ENCODE peak calls at places on chromosomes 7 and 10, in four cellular contexts. One of them, this sample, is unnamed.

GRCh38 chr10:84375011-84375410 is 46.6 kb downstream of the CCSER2 start:
- DNase-seq in activated naive CD8-positive, alpha-beta T cell treated with anti-CD3 and anti-CD28 coated beads for 36 hours: no peak
- DNase-seq in colonic mucosa: peak; percentile 57
- DNase-seq in GM18507: no peak
- DNase-seq in this sample: peak; percentile 38

GRCh38 chr10:96395931-96396877 is 37.4 kb upstream of the OPALIN start:
- DNase-seq in activated naive CD8-positive, alpha-beta T cell treated with anti-CD3 and anti-CD28 coated beads for 36 hours: peak; percentile 55
- DNase-seq in colonic mucosa: peak; percentile 53
- DNase-seq in GM18507: peak; percentile 68
- DNase-seq in this sample: peak; percentile 35

GRCh38 chr7:137754076-137754851 is 92.5 kb downstream of the DGKI start:
- DNase-seq in activated naive CD8-positive, alpha-beta T cell treated with anti-CD3 and anti-CD28 coated beads for 36 hours: no peak
- DNase-seq in colonic mucosa: no peak
- DNase-seq in GM18507: no peak
- DNase-seq in this sample: no peak

GRCh38 chr7:25399000-25399750 is 170.9 kb upstream of the NPVF start:
- DNase-seq in activated naive CD8-positive, alpha-beta T cell treated with anti-CD3 and anti-CD28 coated beads for 36 hours: no peak
- DNase-seq in colonic mucosa: no peak
- DNase-seq in GM18507: no peak
- DNase-seq in this sample: no peak

GRCh38 chr7:33186187-33186586 is 56.8 kb downstream of the BBS9 start:
- DNase-seq in activated naive CD8-positive, alpha-beta T cell treated with anti-CD3 and anti-CD28 coated beads for 36 hours: no peak
- DNase-seq in colonic mucosa: no peak
- DNase-seq in GM18507: no peak
- DNase-seq in this sample: no peak

GRCh38 chr10:3636356-3637181 is 148.4 kb downstream of the KLF6 start:
- DNase-seq in activated naive CD8-positive, alpha-beta T cell treated with anti-CD3 and anti-CD28 coated beads for 36 hours: no peak
- DNase-seq in colonic mucosa: no peak
- DNase-seq in GM18507: no peak
- DNase-seq in this sample: no peak

GRCh38 chr10:119479048-119479394 is 63.5 kb downstream of the RGS10 start:
- DNase-seq in activated naive CD8-positive, alpha-beta T cell treated with anti-CD3 and anti-CD28 coated beads for 36 hours: no peak
- DNase-seq in colonic mucosa: no peak
- DNase-seq in GM18507: no peak
- DNase-seq in this sample: no peak

GRCh38 chr10:128625926-128626325 is 499.7 kb upstream of the MKI67 start:
- DNase-seq in activated naive CD8-positive, alpha-beta T cell treated with anti-CD3 and anti-CD28 coated beads for 36 hours: no peak
- DNase-seq in colonic mucosa: no peak
- DNase-seq in GM18507: no peak
- DNase-seq in this sample: no peak

GRCh38 chr7:20787658-20788057 is 972 bp upstream of the SP8 start:
- DNase-seq in activated naive CD8-positive, alpha-beta T cell treated with anti-CD3 and anti-CD28 coated beads for 36 hours: no peak
- DNase-seq in colonic mucosa: no peak
- DNase-seq in GM18507: no peak
- DNase-seq in this sample: no peak

GRCh38 chr7:16357921-16358320 is 63.4 kb downstream of the CRPPA start:
- DNase-seq in activated naive CD8-positive, alpha-beta T cell treated with anti-CD3 and anti-CD28 coated beads for 36 hours: no peak
- DNase-seq in colonic mucosa: peak; percentile 29
- DNase-seq in GM18507: no peak
- DNase-seq in this sample: no peak

GRCh38 chr10:80414126-80414898 is 6.0 kb downstream of the PRXL2A start:
- DNase-seq in activated naive CD8-positive, alpha-beta T cell treated with anti-CD3 and anti-CD28 coated beads for 36 hours: no peak
- DNase-seq in colonic mucosa: peak; percentile 59
- DNase-seq in GM18507: no peak
- DNase-seq in this sample: no peak

GRCh38 chr7:139875821-139876241 is 46.8 kb downstream of the TBXAS1 start:
- DNase-seq in activated naive CD8-positive, alpha-beta T cell treated with anti-CD3 and anti-CD28 coated beads for 36 hours: no peak
- DNase-seq in colonic mucosa: no peak
- DNase-seq in GM18507: peak; percentile 2
- DNase-seq in this sample: no peak

GRCh38 chr10:3422282-3422681 is 249.7 kb upstream of the PITRM1 start:
- DNase-seq in activated naive CD8-positive, alpha-beta T cell treated with anti-CD3 and anti-CD28 coated beads for 36 hours: no peak
- DNase-seq in colonic mucosa: no peak
- DNase-seq in GM18507: no peak
- DNase-seq in this sample: no peak

GRCh38 chr7:3559178-3559765 is 258.2 kb downstream of the SDK1 start:
- DNase-seq in activated naive CD8-positive, alpha-beta T cell treated with anti-CD3 and anti-CD28 coated beads for 36 hours: no peak
- DNase-seq in colonic mucosa: no peak
- DNase-seq in GM18507: no peak
- DNase-seq in this sample: no peak

GRCh38 chr7:92847305-92847704 is 10.9 kb upstream of the CDK6 start:
- DNase-seq in activated naive CD8-positive, alpha-beta T cell treated with anti-CD3 and anti-CD28 coated beads for 36 hours: no peak
- DNase-seq in colonic mucosa: no peak
- DNase-seq in GM18507: no peak
- DNase-seq in this sample: no peak

GRCh38 chr10:33143160-33143728 is 185.2 kb upstream of the ITGB1 start:
- DNase-seq in activated naive CD8-positive, alpha-beta T cell treated with anti-CD3 and anti-CD28 coated beads for 36 hours: peak; percentile 56
- DNase-seq in colonic mucosa: no peak
- DNase-seq in GM18507: no peak
- DNase-seq in this sample: no peak